ENCODE peak calls at places on chromosome 19, in five cellular contexts. One of them, this sample, is unnamed.

GRCh38 chr19:53992815-53993214 is 1.4 kb downstream of the CACNG6 start:
- DNase-seq in cardiac muscle cell: no peak
- DNase-seq in psoas muscle: no peak
- DNase-seq in WERI-Rb-1: no peak
- DNase-seq in tibial artery: no peak
- DNase-seq in this sample: no peak

GRCh38 chr19:12574036-12574435 is 22.8 kb upstream of the ZNF564 start:
- DNase-seq in tibial artery: no peak
- DNase-seq in WERI-Rb-1: no peak
- DNase-seq in psoas muscle: no peak
- DNase-seq in cardiac muscle cell: no peak
- DNase-seq in this sample: no peak

GRCh38 chr19:19627716-19628498 is at the start of gene LPAR2:
- DNase-seq in tibial artery: no peak
- DNase-seq in psoas muscle: peak
- DNase-seq in cardiac muscle cell: peak
- DNase-seq in WERI-Rb-1: no peak
- DNase-seq in this sample: no peak

GRCh38 chr19:5314012-5314906 is 26.4 kb downstream of the PTPRS start:
- DNase-seq in psoas muscle: no peak
- DNase-seq in tibial artery: no peak
- DNase-seq in cardiac muscle cell: peak
- DNase-seq in WERI-Rb-1: no peak
- DNase-seq in this sample: no peak

GRCh38 chr19:19294914-19295313 is 21.8 kb upstream of the TM6SF2 start:
- DNase-seq in tibial artery: no peak
- DNase-seq in WERI-Rb-1: no peak
- DNase-seq in psoas muscle: no peak
- DNase-seq in cardiac muscle cell: no peak
- DNase-seq in this sample: no peak

GRCh38 chr19:58397533-58398037 is 2.1 kb downstream of the RNF225 start:
- DNase-seq in cardiac muscle cell: no peak
- DNase-seq in WERI-Rb-1: no peak
- DNase-seq in psoas muscle: no peak
- DNase-seq in tibial artery: no peak
- DNase-seq in this sample: no peak

GRCh38 chr19:11639602-11640471 is 42.6 kb downstream of the ZNF627 start:
- DNase-seq in WERI-Rb-1: peak
- DNase-seq in tibial artery: peak
- DNase-seq in psoas muscle: peak
- DNase-seq in cardiac muscle cell: peak
- DNase-seq in this sample: peak

GRCh38 chr19:43798546-43799409 is 3.5 kb downstream of the LYPD5 start:
- DNase-seq in cardiac muscle cell: peak
- DNase-seq in tibial artery: no peak
- DNase-seq in psoas muscle: no peak
- DNase-seq in WERI-Rb-1: peak
- DNase-seq in this sample: peak

GRCh38 chr19:36771275-36772231 is 1.1 kb downstream of the ZNF850 start:
- DNase-seq in WERI-Rb-1: no peak
- DNase-seq in cardiac muscle cell: peak
- DNase-seq in tibial artery: peak
- DNase-seq in psoas muscle: peak
- DNase-seq in this sample: peak

GRCh38 chr19:35085947-35086346 is 29.7 kb upstream of the FXYD3 start:
- DNase-seq in cardiac muscle cell: no peak
- DNase-seq in tibial artery: no peak
- DNase-seq in psoas muscle: no peak
- DNase-seq in WERI-Rb-1: no peak
- DNase-seq in this sample: no peak

GRCh38 chr19:750640-751423 is at the start of gene MISP:
- DNase-seq in WERI-Rb-1: no peak
- DNase-seq in cardiac muscle cell: no peak
- DNase-seq in psoas muscle: no peak
- DNase-seq in tibial artery: no peak
- DNase-seq in this sample: no peak

GRCh38 chr19:53696951-53697350 is 65.2 kb downstream of the DPRX start:
- DNase-seq in tibial artery: no peak
- DNase-seq in WERI-Rb-1: no peak
- DNase-seq in cardiac muscle cell: peak
- DNase-seq in psoas muscle: no peak
- DNase-seq in this sample: no peak

GRCh38 chr19:4369109-4369887 is 25.9 kb downstream of the MPND start:
- DNase-seq in WERI-Rb-1: no peak
- DNase-seq in psoas muscle: peak
- DNase-seq in tibial artery: no peak
- DNase-seq in cardiac muscle cell: no peak
- DNase-seq in this sample: no peak

GRCh38 chr19:41997851-41998229 is 3.8 kb upstream of the ATP1A3 start:
- DNase-seq in tibial artery: no peak
- DNase-seq in WERI-Rb-1: peak
- DNase-seq in cardiac muscle cell: no peak
- DNase-seq in psoas muscle: no peak
- DNase-seq in this sample: no peak
- H3K4me3 ChIP-seq in tibial artery: no peak
- H3K4me3 ChIP-seq in WERI-Rb-1: peak
- H3K4me3 ChIP-seq in cardiac muscle cell: no peak
- H3K4me3 ChIP-seq in psoas muscle: no peak
- H3K4me3 ChIP-seq in this sample: no peak

GRCh38 chr19:56222901-56223300 is 20.8 kb downstream of the ZSCAN5C start:
- DNase-seq in WERI-Rb-1: no peak
- DNase-seq in cardiac muscle cell: no peak
- DNase-seq in psoas muscle: no peak
- DNase-seq in tibial artery: no peak
- DNase-seq in this sample: no peak
- TF ChIP-seq CTCF in WERI-Rb-1: peak
- TF ChIP-seq CTCF in cardiac muscle cell: no peak
- TF ChIP-seq CTCF in psoas muscle: no peak
- TF ChIP-seq CTCF in tibial artery: no peak
- TF ChIP-seq CTCF in this sample: no peak

DNA sequence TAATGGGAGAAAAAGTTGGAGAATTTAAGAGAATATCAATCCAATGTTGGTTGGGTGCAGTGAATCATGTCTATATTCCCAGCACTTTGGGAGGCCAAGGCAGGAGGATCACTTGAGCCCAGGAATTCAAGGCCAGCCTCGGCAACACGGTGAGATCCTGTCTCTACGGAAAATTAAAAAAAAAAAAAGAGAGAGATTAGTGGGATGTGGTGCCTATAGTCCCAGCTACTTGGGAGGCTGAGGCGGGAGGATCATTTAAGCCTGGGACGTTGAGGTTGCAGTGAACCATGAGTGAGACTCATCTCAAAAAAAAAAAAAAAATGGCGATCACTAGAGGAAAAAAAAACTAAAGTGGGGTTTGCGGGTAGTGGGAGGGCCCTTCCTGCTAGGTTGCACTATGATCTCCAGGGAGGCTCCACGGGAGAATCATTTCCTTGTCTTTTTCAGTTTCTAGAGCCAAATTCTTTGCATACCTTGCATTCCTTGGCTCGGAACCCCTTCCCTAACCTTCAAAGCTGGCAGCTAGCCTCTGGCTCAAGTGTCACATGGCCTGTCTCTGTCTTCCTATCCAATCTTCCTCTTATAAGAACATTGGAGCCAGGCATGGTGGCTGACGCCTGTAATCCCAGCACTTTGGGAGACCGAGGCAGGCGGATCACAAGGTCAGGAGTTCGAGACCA is 5.8 kb upstream of the ERCC2 start:
- DNase-seq in tibial artery: peak
- DNase-seq in cardiac muscle cell: peak
- DNase-seq in WERI-Rb-1: no peak
- DNase-seq in psoas muscle: no peak
- DNase-seq in this sample: no peak
- H3K27ac ChIP-seq in tibial artery: no peak
- H3K27ac ChIP-seq in cardiac muscle cell: peak
- H3K27ac ChIP-seq in WERI-Rb-1: no peak
- H3K27ac ChIP-seq in psoas muscle: no peak
- H3K27ac ChIP-seq in this sample: no peak

GRCh38 chr19:30333291-30334065 is 38.7 kb upstream of the ZNF536 start:
- DNase-seq in tibial artery: no peak
- DNase-seq in cardiac muscle cell: no peak
- DNase-seq in psoas muscle: no peak
- DNase-seq in WERI-Rb-1: no peak
- DNase-seq in this sample: peak
- H3K4me3 ChIP-seq in tibial artery: no peak
- H3K4me3 ChIP-seq in cardiac muscle cell: no peak
- H3K4me3 ChIP-seq in psoas muscle: no peak
- H3K4me3 ChIP-seq in WERI-Rb-1: no peak
- H3K4me3 ChIP-seq in this sample: no peak

DNA sequence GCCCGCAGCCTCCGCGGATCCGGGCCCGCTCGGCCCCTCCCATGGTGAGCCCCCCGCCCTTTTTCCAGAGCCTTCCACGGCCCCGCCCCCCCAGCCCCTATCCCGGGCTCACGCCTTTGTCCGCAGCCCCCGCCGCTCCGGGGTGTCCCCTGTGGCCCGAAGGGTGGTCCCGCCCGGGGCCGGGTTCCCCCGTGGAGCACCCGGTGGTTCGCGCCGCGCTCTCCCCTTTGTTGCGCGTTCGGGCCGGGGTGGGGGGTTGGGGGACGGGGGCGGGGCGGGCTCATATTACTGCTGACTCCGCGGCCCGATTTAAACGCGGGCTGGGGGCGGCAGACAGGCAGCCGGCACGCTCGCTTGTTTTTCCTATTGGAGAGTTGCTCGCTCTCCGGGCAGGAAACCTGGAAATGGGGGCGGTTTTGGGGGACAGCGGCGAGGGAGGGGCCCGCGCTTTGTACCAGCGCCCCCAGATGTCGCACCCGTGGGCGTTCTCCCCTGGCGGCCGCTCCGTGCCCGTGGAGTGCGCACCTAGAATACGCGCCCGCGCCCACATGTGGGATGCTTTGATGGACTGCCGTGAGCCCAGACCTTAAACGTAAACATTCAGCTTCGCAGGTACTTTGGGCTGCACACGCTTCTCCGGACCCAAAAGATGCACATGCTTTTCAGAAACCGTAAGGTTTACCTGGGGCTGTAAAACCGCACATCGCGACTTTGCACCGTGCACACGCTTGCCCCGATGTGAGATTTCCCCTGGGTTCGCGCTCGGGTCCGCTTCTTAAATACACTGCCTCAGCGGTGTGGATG is 699 bp downstream of the PTOV1 start:
- DNase-seq in tibial artery: no peak
- DNase-seq in psoas muscle: no peak
- DNase-seq in cardiac muscle cell: peak
- DNase-seq in WERI-Rb-1: peak
- DNase-seq in this sample: no peak
- TF ChIP-seq CTCF in tibial artery: no peak
- TF ChIP-seq CTCF in psoas muscle: no peak
- TF ChIP-seq CTCF in cardiac muscle cell: no peak
- TF ChIP-seq CTCF in WERI-Rb-1: no peak
- TF ChIP-seq CTCF in this sample: no peak

GRCh38 chr19:32364040-32364439 is 18.6 kb downstream of the ZNF507 start:
- DNase-seq in WERI-Rb-1: no peak
- DNase-seq in cardiac muscle cell: no peak
- DNase-seq in psoas muscle: no peak
- DNase-seq in tibial artery: no peak
- DNase-seq in this sample: no peak

GRCh38 chr19:32361574-32362317 is 16.3 kb downstream of the ZNF507 start:
- DNase-seq in WERI-Rb-1: no peak
- DNase-seq in tibial artery: no peak
- DNase-seq in cardiac muscle cell: no peak
- DNase-seq in psoas muscle: no peak
- DNase-seq in this sample: no peak

GRCh38 chr19:32363175-32363574 is 17.8 kb downstream of the ZNF507 start:
- DNase-seq in cardiac muscle cell: peak
- DNase-seq in WERI-Rb-1: no peak
- DNase-seq in tibial artery: no peak
- DNase-seq in psoas muscle: no peak
- DNase-seq in this sample: no peak

GRCh38 chr19:32363632-32364031 is 18.2 kb downstream of the ZNF507 start:
- DNase-seq in WERI-Rb-1: no peak
- DNase-seq in tibial artery: no peak
- DNase-seq in psoas muscle: no peak
- DNase-seq in cardiac muscle cell: no peak
- DNase-seq in this sample: no peak

GRCh38 chr19:32362318-32362691 is 16.9 kb downstream of the ZNF507 start:
- DNase-seq in psoas muscle: no peak
- DNase-seq in cardiac muscle cell: no peak
- DNase-seq in tibial artery: no peak
- DNase-seq in WERI-Rb-1: no peak
- DNase-seq in this sample: no peak
- H3K27ac ChIP-seq in psoas muscle: no peak
- H3K27ac ChIP-seq in cardiac muscle cell: no peak
- H3K27ac ChIP-seq in tibial artery: peak
- H3K27ac ChIP-seq in WERI-Rb-1: no peak
- H3K27ac ChIP-seq in this sample: peak

GRCh38 chr19:40688987-40689338 is 1.5 kb downstream of the NUMBL start:
- DNase-seq in tibial artery: no peak
- DNase-seq in WERI-Rb-1: no peak
- DNase-seq in cardiac muscle cell: no peak
- DNase-seq in psoas muscle: no peak
- DNase-seq in this sample: no peak
- H3K4me3 ChIP-seq in tibial artery: peak
- H3K4me3 ChIP-seq in WERI-Rb-1: peak
- H3K4me3 ChIP-seq in cardiac muscle cell: no peak
- H3K4me3 ChIP-seq in psoas muscle: peak
- H3K4me3 ChIP-seq in this sample: peak

This sample was measured in coronary artery.